ENCODE peak calls at places on chromosomes 16 and 17, in ten cellular contexts. H, J, A, K, F, N, G, L, S and W are unnamed samples.

GRCh38 chr17:34840758-34841157 is 120.5 kb downstream of the CCT6B start:
- DNase-seq in H (no peak), J (no peak), A (no peak), K (no peak), F (no peak), N (no peak), G (no peak), L (peak), S (no peak), W (no peak)

GRCh38 chr16:14132696-14133048 is 61.6 kb downstream of the MRTFB start:
- DNase-seq in H (no peak), J (no peak), A (no peak), K (no peak), F (no peak), N (no peak), G (no peak), L (peak), S (no peak), W (no peak)

GRCh38 chr17:83002118-83002805 is 77.1 kb upstream of the METRNL start:
- DNase-seq in H (no peak), J (no peak), A (no peak), K (no peak), F (no peak), N (no peak), G (no peak), L (no peak), S (no peak), W (no peak)

GRCh38 chr16:66168777-66169176 is 197.7 kb upstream of the CDH5 start:
- DNase-seq in H (no peak), J (no peak), A (no peak), K (no peak), F (no peak), N (no peak), G (no peak), L (no peak), S (no peak), W (no peak)

GRCh38 chr17:42361781-42362186 is 26.5 kb downstream of the STAT3 start:
- DNase-seq in H (no peak), J (peak), A (peak), K (no peak), F (no peak), N (peak), G (no peak), L (peak), S (no peak), W (peak)

GRCh38 chr17:37490638-37491614 is 1.2 kb downstream of the DUSP14 start:
- DNase-seq in H (peak), J (peak), A (no peak), K (peak), F (peak), N (peak), G (peak), L (peak), S (peak), W (peak)

GRCh38 chr16:53355064-53355463 is 79.2 kb upstream of the RBL2 start:
- DNase-seq in H (no peak), J (no peak), A (no peak), K (no peak), F (no peak), N (no peak), G (no peak), L (no peak), S (no peak), W (no peak)

GRCh38 chr16:75264531-75264998 is 13.1 kb upstream of the BCAR1 start:
- DNase-seq in H (peak), J (no peak), A (no peak), K (peak), F (no peak), N (no peak), G (no peak), L (no peak), S (no peak), W (no peak)

GRCh38 chr17:45722161-45722560 is 62.0 kb upstream of the CRHR1 start:
- DNase-seq in H (peak), J (no peak), A (no peak), K (no peak), F (no peak), N (no peak), G (no peak), L (no peak), S (no peak), W (peak)

GRCh38 chr17:50458290-50458689 is 10.4 kb downstream of the CHAD start:
- DNase-seq in H (no peak), J (no peak), A (no peak), K (no peak), F (no peak), N (no peak), G (no peak), L (no peak), S (no peak), W (no peak)

GRCh38 chr17:75521290-75521689 is 4.2 kb upstream of the LLGL2 start:
- DNase-seq in H (no peak), J (no peak), A (no peak), K (no peak), F (no peak), N (no peak), G (no peak), L (no peak), S (no peak), W (no peak)

GRCh38 chr16:74500907-74501306 is 79.6 kb upstream of the CLEC18B start:
- DNase-seq in H (peak), J (no peak), A (no peak), K (no peak), F (no peak), N (no peak), G (no peak), L (no peak), S (no peak), W (no peak)

GRCh38 chr17:77959926-77960521 is 1.5 kb downstream of the TNRC6C start:
- DNase-seq in H (peak), J (peak), A (peak), K (no peak), F (no peak), N (no peak), G (no peak), L (peak), S (no peak), W (no peak)

GRCh38 chr16:54347961-54348360 is 61.4 kb upstream of the IRX3 start:
- DNase-seq in H (no peak), J (no peak), A (no peak), K (no peak), F (no peak), N (peak), G (no peak), L (no peak), S (no peak), W (no peak)

GRCh38 chr17:66966529-66967418 is 2.3 kb downstream of the CACNG4 start:
- DNase-seq in H (no peak), J (no peak), A (no peak), K (no peak), F (no peak), N (no peak), G (no peak), L (no peak), S (no peak), W (no peak)

GRCh38 chr17:69474171-69474831 is 59.8 kb downstream of the MAP2K6 start:
- DNase-seq in H (no peak), J (no peak), A (no peak), K (no peak), F (no peak), N (peak), G (no peak), L (no peak), S (no peak), W (no peak)

GRCh38 chr17:37110816-37111215 is 162.1 kb downstream of the AATF start:
- DNase-seq in H (peak), J (no peak), A (no peak), K (no peak), F (no peak), N (no peak), G (no peak), L (no peak), S (no peak), W (no peak)

GRCh38 chr16:85461814-85462404 is 151.2 kb upstream of the GSE1 start:
- DNase-seq in H (no peak), J (peak), A (no peak), K (peak), F (no peak), N (no peak), G (no peak), L (no peak), S (no peak), W (no peak)

GRCh38 chr17:42806249-42806648 is 7.6 kb downstream of the CNTD1 start:
- DNase-seq in H (no peak), J (no peak), A (no peak), K (no peak), F (no peak), N (no peak), G (no peak), L (no peak), S (no peak), W (no peak)

GRCh38 chr17:30961213-30962188 is 9.3 kb upstream of the RNF135 start:
- DNase-seq in H (no peak), J (peak), A (no peak), K (no peak), F (peak), N (peak), G (no peak), L (peak), S (no peak), W (no peak)

GRCh38 chr17:12463102-12463501 is 202.6 kb upstream of the MYOCD start:
- DNase-seq in H (no peak), J (no peak), A (no peak), K (peak), F (peak), N (no peak), G (no peak), L (no peak), S (no peak), W (no peak)

GRCh38 chr17:77107506-77108433 is 33.0 kb upstream of the SEC14L1 start:
- DNase-seq in H (no peak), J (peak), A (peak), K (peak), F (peak), N (no peak), G (no peak), L (peak), S (no peak), W (peak)

GRCh38 chr17:35002876-35003551 is 22.7 kb downstream of the LIG3 start:
- DNase-seq in H (no peak), J (no peak), A (no peak), K (no peak), F (no peak), N (no peak), G (peak), L (no peak), S (no peak), W (no peak)

GRCh38 chr17:8079291-8080207 is 8.0 kb downstream of the ALOX12B start:
- DNase-seq in H (peak), J (peak), A (peak), K (peak), F (peak), N (peak), G (peak), L (peak), S (peak), W (peak)

GRCh38 chr17:73013816-73014663 is 78.4 kb downstream of the SLC39A11 start:
- DNase-seq in H (no peak), J (no peak), A (no peak), K (no peak), F (peak), N (no peak), G (no peak), L (no peak), S (no peak), W (peak)

GRCh38 chr16:3866703-3867431 is 13.6 kb downstream of the CREBBP start:
- DNase-seq in H (no peak), J (no peak), A (no peak), K (no peak), F (no peak), N (no peak), G (no peak), L (no peak), S (no peak), W (no peak)

GRCh38 chr16:68834550-68834949 is 8.8 kb upstream of the TANGO6 start:
- DNase-seq in H (no peak), J (no peak), A (no peak), K (no peak), F (no peak), N (no peak), G (no peak), L (no peak), S (no peak), W (no peak)

GRCh38 chr17:17680477-17681186 is 626 bp upstream of the RAI1 start:
- DNase-seq in H (no peak), J (no peak), A (no peak), K (no peak), F (no peak), N (no peak), G (no peak), L (no peak), S (no peak), W (no peak)

GRCh38 chr17:73340093-73340596 is 28.3 kb upstream of the CDC42EP4 start:
- DNase-seq in H (no peak), J (peak), A (no peak), K (peak), F (peak), N (peak), G (peak), L (peak), S (no peak), W (peak)

GRCh38 chr16:76214856-76215255 is 62.3 kb upstream of the CNTNAP4 start:
- DNase-seq in H (no peak), J (no peak), A (no peak), K (no peak), F (no peak), N (no peak), G (no peak), L (no peak), S (no peak), W (peak)

GRCh38 chr17:48261297-48261880 is 153.8 kb downstream of the SNX11 start:
- DNase-seq in H (no peak), J (peak), A (no peak), K (no peak), F (peak), N (peak), G (no peak), L (no peak), S (no peak), W (peak)

GRCh38 chr17:68238488-68238887 is 9.4 kb upstream of the AMZ2 start:
- DNase-seq in H (no peak), J (no peak), A (peak), K (no peak), F (no peak), N (no peak), G (no peak), L (peak), S (no peak), W (no peak)

GRCh38 chr16:59108374-59108773 is 374.3 kb upstream of the GOT2 start:
- DNase-seq in H (no peak), J (no peak), A (no peak), K (no peak), F (no peak), N (no peak), G (no peak), L (no peak), S (no peak), W (peak)

GRCh38 chr16:23803591-23804123 is 32.1 kb upstream of the PRKCB start:
- DNase-seq in H (peak), J (peak), A (peak), K (peak), F (peak), N (no peak), G (peak), L (peak), S (peak), W (peak)